ENCODE peak calls at places on chromosomes 11 and 22, in six cellular contexts. N is IMR-90; L is Peyer's patch; J is CD4-positive, CD25-positive, alpha-beta regulatory T cell; K is PC-9; D is CD4-positive, alpha-beta memory T cell. P is an unnamed sample.

GRCh38 chr22:26894766-26895485 is 237.5 kb downstream of the MIAT start:
- DNase-seq in N (peak), D (no peak), J (no peak), L (no peak), K (peak), P (no peak)

GRCh38 chr22:24191381-24191841 is 10.1 kb downstream of the SUSD2 start:
- DNase-seq in J (no peak), K (no peak), D (no peak), L (no peak), N (no peak), P (no peak)

GRCh38 chr11:115132829-115133228 is 371.4 kb downstream of the CADM1 start:
- DNase-seq in D (no peak), J (no peak), N (no peak), L (peak), K (no peak), P (no peak)

GRCh38 chr11:395866-396265 is 1.9 kb downstream of the PKP3 start:
- DNase-seq in D (no peak), L (no peak), N (no peak), K (peak), J (no peak), P (no peak)

GRCh38 chr11:110251837-110252236 is 44.6 kb downstream of the RDX start:
- DNase-seq in N (peak), K (peak), L (no peak), D (no peak), J (no peak), P (no peak)

GRCh38 chr11:24588075-24588474 is 91.2 kb downstream of the LUZP2 start:
- DNase-seq in N (peak), L (no peak), D (no peak), K (peak), J (no peak), P (no peak)

GRCh38 chr11:115423728-115424459 is 80.3 kb downstream of the CADM1 start:
- DNase-seq in N (peak), J (no peak), K (no peak), D (no peak), L (no peak), P (no peak)

GRCh38 chr11:88469828-88470227 is 132.3 kb upstream of the CTSC start:
- DNase-seq in J (no peak), K (no peak), L (no peak), N (peak), D (no peak), P (no peak)

GRCh38 chr11:26579683-26580082 is 7.6 kb upstream of the MUC15 start:
- DNase-seq in K (no peak), J (no peak), N (no peak), L (no peak), D (no peak), P (no peak)

GRCh38 chr11:129695543-129696308 is 119.9 kb upstream of the TMEM45B start:
- DNase-seq in K (peak), D (peak), J (peak), L (peak), N (peak), P (peak)

GRCh38 chr11:10623797-10624761 is 55.6 kb upstream of the LYVE1 start:
- DNase-seq in K (peak), D (no peak), N (peak), L (peak), J (no peak), P (no peak)

GRCh38 chr22:49785841-49786451 is 41.7 kb downstream of the BRD1 start:
- DNase-seq in L (no peak), J (no peak), N (no peak), K (no peak), D (no peak), P (no peak)

GRCh38 chr22:41280854-41281253 is 5.1 kb downstream of the RANGAP1 start:
- DNase-seq in D (no peak), L (no peak), J (no peak), N (no peak), K (no peak), P (no peak)

GRCh38 chr22:42785706-42786499 is 65.2 kb upstream of the A4GALT start:
- DNase-seq in K (no peak), D (no peak), J (no peak), L (no peak), N (no peak), P (no peak)

GRCh38 chr22:20651286-20651685 is 122.6 kb upstream of the SERPIND1 start:
- DNase-seq in L (no peak), J (no peak), D (no peak), N (no peak), K (no peak), P (no peak)

GRCh38 chr11:123603666-123604065 is 50.8 kb downstream of the SCN3B start:
- DNase-seq in K (no peak), D (no peak), N (no peak), L (no peak), J (no peak), P (no peak)

GRCh38 chr11:12474871-12475270 is 97.5 kb downstream of the PARVA start:
- DNase-seq in K (no peak), N (no peak), L (no peak), D (no peak), J (no peak), P (no peak)

GRCh38 chr11:112200252-112200651 is 24.9 kb downstream of the BCO2 start:
- DNase-seq in D (no peak), K (no peak), N (no peak), J (no peak), L (no peak), P (no peak)

GRCh38 chr11:133726576-133726975 is 118.7 kb downstream of the SPATA19 start:
- DNase-seq in D (no peak), L (no peak), K (no peak), J (no peak), N (no peak), P (no peak)

GRCh38 chr22:24543068-24543675 is 11.8 kb downstream of the GUCD1 start:
- DNase-seq in N (no peak), D (no peak), L (no peak), J (no peak), K (no peak), P (no peak)

GRCh38 chr11:44949160-44950035 is 1.3 kb downstream of the TP53I11 start:
- DNase-seq in L (peak), N (peak), J (peak), K (no peak), D (peak), P (no peak)

GRCh38 chr11:61706452-61707400 is 26.5 kb downstream of the DAGLA start:
- DNase-seq in J (no peak), K (no peak), D (no peak), L (no peak), N (no peak), P (no peak)

GRCh38 chr22:46596032-46596441 is 24.1 kb upstream of the GRAMD4 start:
- DNase-seq in K (no peak), L (no peak), J (no peak), D (no peak), N (no peak), P (no peak)

GRCh38 chr11:17238377-17238776 is 30.6 kb upstream of the PIK3C2A start:
- DNase-seq in D (no peak), K (peak), N (no peak), L (no peak), J (no peak), P (no peak)

GRCh38 chr11:111762981-111763643 is 3.1 kb downstream of the PPP2R1B start:
- DNase-seq in K (no peak), D (no peak), J (no peak), L (no peak), N (peak), P (no peak)

DNA sequence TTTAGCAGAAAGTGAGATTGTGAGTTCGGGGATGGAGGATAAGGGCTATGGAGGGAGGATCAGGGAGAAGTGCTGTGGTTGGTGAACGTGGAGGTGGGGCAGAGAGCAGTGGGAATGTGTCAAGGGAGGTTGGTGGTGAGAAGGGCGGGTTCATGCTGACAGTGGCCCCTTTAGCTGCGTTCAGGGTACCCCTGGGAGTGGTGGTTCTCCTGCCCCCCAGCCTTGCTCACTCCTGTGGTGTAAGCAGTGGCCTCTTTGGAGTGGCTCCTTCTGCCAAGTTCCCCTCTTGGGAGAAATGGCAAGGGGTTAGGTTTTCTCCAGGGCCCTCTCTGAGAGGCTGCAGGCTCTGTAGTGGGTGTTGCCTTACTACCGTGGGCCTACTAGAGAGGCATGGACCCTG is 16.1 kb upstream of the NECTIN1 start:
- DNase-seq in N (no peak), D (no peak), J (no peak), K (no peak), L (no peak), P (no peak)
- H3K27ac ChIP-seq in N (no peak), D (no peak), J (no peak), K (no peak), L (no peak), P (no peak)

GRCh38 chr11:113505541-113506375 is 30.6 kb upstream of the DRD2 start:
- DNase-seq in J (no peak), N (peak), D (no peak), K (no peak), L (no peak), P (no peak)

GRCh38 chr11:113506461-113506860 is 31.3 kb upstream of the DRD2 start:
- DNase-seq in L (no peak), K (no peak), D (no peak), J (no peak), N (no peak), P (no peak)

GRCh38 chr11:113505046-113505445 is 29.8 kb upstream of the DRD2 start:
- DNase-seq in D (no peak), L (no peak), K (no peak), J (no peak), N (no peak), P (no peak)

GRCh38 chr11:113507341-113507740 is 32.1 kb upstream of the DRD2 start:
- DNase-seq in N (no peak), J (no peak), D (no peak), L (no peak), K (no peak), P (no peak)

GRCh38 chr11:113506893-113507292 is 31.7 kb upstream of the DRD2 start:
- DNase-seq in J (no peak), L (no peak), D (no peak), N (no peak), K (no peak), P (no peak)
- H3K4me3 ChIP-seq in J (no peak), L (no peak), D (no peak), N (no peak), K (no peak), P (no peak)

DNA sequence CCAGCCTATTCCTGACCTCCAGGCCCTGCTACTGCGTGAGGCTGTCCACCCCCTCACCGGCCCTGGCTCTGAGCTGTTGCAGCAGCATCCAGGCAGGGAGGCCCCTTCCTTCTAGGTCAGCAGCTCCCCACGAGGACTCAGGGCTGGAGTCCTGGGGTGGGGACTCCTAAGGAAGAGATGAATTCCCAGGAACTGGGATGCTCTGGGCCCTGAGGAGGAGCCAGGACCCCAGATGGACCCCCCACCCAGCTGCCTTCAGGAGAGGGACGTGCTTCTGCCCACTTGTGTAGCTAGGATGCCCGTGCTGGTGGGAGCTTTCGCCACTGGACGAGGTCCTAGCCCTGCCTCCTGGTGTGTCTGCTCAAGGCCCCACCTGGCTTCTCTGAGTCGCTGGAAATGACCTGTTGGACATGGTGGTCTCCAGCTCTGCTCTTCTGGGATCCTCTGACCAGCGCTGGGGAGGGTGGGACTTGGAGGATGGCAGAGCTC is 10.3 kb downstream of the MRGPRF start:
- DNase-seq in N (no peak), L (no peak), D (no peak), J (no peak), K (no peak), P (no peak)
- H3K27ac ChIP-seq in N (no peak), L (peak), D (no peak), J (no peak), K (no peak), P (no peak)

GRCh38 chr22:37559901-37560681 is at the start of gene CDC42EP1:
- DNase-seq in L (peak), K (peak), N (peak), D (no peak), J (no peak), P (no peak)
- H3K4me3 ChIP-seq in L (peak), K (peak), N (peak), D (peak), J (no peak), P (peak)

GRCh38 chr11:86608251-86608799 is 64.1 kb downstream of the ME3 start:
- DNase-seq in N (peak), K (peak), L (peak), J (no peak), D (peak), P (no peak)
- H3K27ac ChIP-seq in N (no peak), K (no peak), L (no peak), J (no peak), D (no peak), P (no peak)

DNA sequence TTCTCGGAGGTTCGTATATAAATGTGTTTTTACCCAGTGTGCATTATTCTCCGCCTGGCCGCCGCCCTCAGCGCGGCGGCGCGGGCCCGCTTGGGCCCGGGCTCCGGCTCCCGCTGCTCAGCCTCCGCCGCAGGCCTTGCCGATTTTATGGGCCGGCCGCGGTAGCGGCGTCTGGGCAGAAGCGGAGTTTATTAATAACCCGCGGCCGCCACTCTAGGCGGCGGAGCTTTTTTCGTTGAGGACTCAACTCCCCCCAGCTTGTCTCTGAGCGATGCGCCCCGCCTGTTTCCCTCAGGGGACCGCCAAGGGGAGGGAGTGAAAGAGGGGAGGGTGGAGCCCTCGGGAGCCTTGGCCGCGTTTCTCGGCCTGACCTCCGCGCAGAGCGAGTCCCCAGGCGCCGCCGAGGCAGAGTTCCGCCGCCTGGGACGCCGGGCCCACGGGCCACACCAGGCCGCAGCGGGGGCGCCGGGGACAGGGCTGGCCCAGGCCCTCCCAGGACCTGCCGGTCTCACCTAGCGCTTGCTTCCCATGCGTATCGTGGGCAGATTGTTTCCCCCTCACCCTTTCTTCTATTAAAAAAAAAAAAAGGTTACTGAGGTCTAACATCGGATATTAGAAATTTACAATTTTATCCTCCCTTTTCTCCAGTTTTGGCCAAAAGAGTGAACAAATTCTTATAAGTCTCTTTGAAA is 402 bp downstream of the ZNF143 start:
- DNase-seq in N (peak), J (peak), D (no peak), L (peak), K (peak), P (peak)
- H3K4me3 ChIP-seq in N (peak), J (peak), D (peak), L (peak), K (peak), P (peak)